ENCODE peak calls at places on chromosomes 5 and 9, in four cellular contexts. N, U, C and Y are unnamed samples.

GRCh38 chr5:51997908-51998307 is 614.7 kb downstream of the ISL1 start:
- DNase-seq in N (no peak), U (no peak), C (no peak), Y (no peak)

GRCh38 chr9:27117489-27118135 is 8.6 kb downstream of the TEK start:
- DNase-seq in N (no peak), U (peak; percentile 87), C (peak; percentile 21), Y (peak; percentile 87)

GRCh38 chr5:69078921-69079537 is 14.8 kb upstream of the SLC30A5 start:
- DNase-seq in N (no peak), U (no peak), C (no peak), Y (no peak)

GRCh38 chr5:157308826-157309465 is 43.0 kb downstream of the CYFIP2 start:
- DNase-seq in N (no peak), U (peak; percentile 63), C (no peak), Y (no peak)

GRCh38 chr5:28954074-28954473 is 1915.7 kb upstream of the CDH9 start:
- DNase-seq in N (no peak), U (no peak), C (no peak), Y (no peak)

GRCh38 chr5:137621306-137621705 is 114.6 kb downstream of the KLHL3 start:
- DNase-seq in N (no peak), U (no peak), C (no peak), Y (peak; percentile 56)

GRCh38 chr9:122819791-122820489 is 8.4 kb downstream of the PDCL start:
- DNase-seq in N (no peak), U (no peak), C (no peak), Y (peak; percentile 36)

GRCh38 chr5:31408814-31409213 is 123.1 kb downstream of the DROSHA start:
- DNase-seq in N (no peak), U (peak; percentile 76), C (no peak), Y (no peak)

GRCh38 chr9:98603821-98604383 is 104.8 kb downstream of the GABBR2 start:
- DNase-seq in N (no peak), U (peak; percentile 77), C (no peak), Y (no peak)

GRCh38 chr9:128550770-128551651 is 1.4 kb upstream of the SPTAN1 start:
- DNase-seq in N (peak; percentile 24), U (peak; percentile 75), C (peak; percentile 14), Y (peak; percentile 64)